ENCODE peak calls at places on chromosomes 6 and 20, in seven cellular contexts. X is GM13977, A is MM.1S, J is Calu3, D is neural crest cell, B is bronchial epithelial cell, N is HFF-Myc. K is an unnamed sample.

GRCh38 chr6:13260116-13260598 is 68.2 kb downstream of the TBC1D7 start:
- DNase-seq in X (no peak), A (no peak), J (no peak), D (no peak), B (no peak), N (no peak), K (no peak)

GRCh38 chr6:159117031-159117430 is 52.2 kb upstream of the FNDC1 start:
- DNase-seq in X (no peak), A (no peak), J (no peak), D (no peak), B (peak), N (no peak), K (no peak)

GRCh38 chr20:39066464-39066863 is 104.3 kb downstream of the DHX35 start:
- DNase-seq in X (no peak), A (no peak), J (no peak), D (peak), B (no peak), N (no peak), K (no peak)

GRCh38 chr6:1068068-1068467 is 243.8 kb upstream of the FOXQ1 start:
- DNase-seq in X (no peak), A (no peak), J (no peak), D (no peak), B (peak), N (no peak), K (no peak)

GRCh38 chr20:59222982-59223610 is 59.5 kb downstream of the ZNF831 start:
- DNase-seq in X (no peak), A (no peak), J (no peak), D (peak), B (no peak), N (no peak), K (no peak)

GRCh38 chr20:2619961-2620595 is 32.4 kb upstream of the NOP56 start:
- DNase-seq in X (no peak), A (no peak), J (no peak), D (no peak), B (peak), N (no peak), K (no peak)

GRCh38 chr6:170212051-170212756 is 78.7 kb downstream of the DLL1 start:
- DNase-seq in X (peak), A (no peak), J (no peak), D (no peak), B (no peak), N (no peak), K (no peak)

GRCh38 chr6:129663531-129663930 is 46.4 kb downstream of the ARHGAP18 start:
- DNase-seq in X (no peak), A (no peak), J (no peak), D (no peak), B (no peak), N (no peak), K (no peak)

GRCh38 chr6:35260642-35261570 is 1.4 kb downstream of the ZNF76 start:
- DNase-seq in X (no peak), A (no peak), J (no peak), D (no peak), B (no peak), N (no peak), K (no peak)

GRCh38 chr6:154783229-154783628 is 50.0 kb downstream of the SCAF8 start:
- DNase-seq in X (no peak), A (no peak), J (no peak), D (no peak), B (no peak), N (no peak), K (no peak)

GRCh38 chr6:36104836-36105235 is 25.5 kb upstream of the MAPK13 start:
- DNase-seq in X (no peak), A (no peak), J (no peak), D (no peak), B (no peak), N (no peak), K (no peak)

GRCh38 chr6:5188646-5189045 is 72.1 kb downstream of the LYRM4 start:
- DNase-seq in X (no peak), A (no peak), J (no peak), D (no peak), B (no peak), N (no peak), K (no peak)

GRCh38 chr6:108080010-108080780 is 5.7 kb upstream of the OSTM1 start:
- DNase-seq in X (no peak), A (no peak), J (peak), D (no peak), B (no peak), N (no peak), K (no peak)

GRCh38 chr6:144897441-144897921 is 612.3 kb downstream of the UTRN start:
- DNase-seq in X (no peak), A (no peak), J (peak), D (no peak), B (peak), N (peak), K (no peak)

GRCh38 chr20:5784735-5785134 is 34.5 kb downstream of the SHLD1 start:
- DNase-seq in X (no peak), A (no peak), J (no peak), D (no peak), B (no peak), N (no peak), K (no peak)

GRCh38 chr20:63163596-63164560 is 52.1 kb downstream of the YTHDF1 start:
- DNase-seq in X (no peak), A (no peak), J (no peak), D (peak), B (no peak), N (no peak), K (no peak)

GRCh38 chr6:13068558-13069210 is 259.7 kb downstream of the TBC1D7 start:
- DNase-seq in X (no peak), A (peak), J (no peak), D (no peak), B (no peak), N (peak), K (no peak)

GRCh38 chr6:56902551-56903464 is 52.1 kb upstream of the BEND6 start:
- DNase-seq in X (peak), A (peak), J (no peak), D (no peak), B (peak), N (no peak), K (peak)

GRCh38 chr6:161211380-161212035 is 62.4 kb downstream of the AGPAT4 start:
- DNase-seq in X (no peak), A (no peak), J (no peak), D (no peak), B (no peak), N (no peak), K (no peak)

GRCh38 chr6:42441059-42441471 is 10.7 kb downstream of the TRERF1 start:
- DNase-seq in X (no peak), A (no peak), J (no peak), D (no peak), B (no peak), N (no peak), K (no peak)

GRCh38 chr20:63009988-63010769 is 3.4 kb upstream of the BHLHE23 start:
- DNase-seq in X (peak), A (peak), J (no peak), D (no peak), B (peak), N (no peak), K (peak)

GRCh38 chr6:122717350-122717749 is 62.2 kb upstream of the FABP7 start:
- DNase-seq in X (no peak), A (no peak), J (no peak), D (no peak), B (no peak), N (no peak), K (no peak)

GRCh38 chr6:34544776-34545471 is 11.2 kb downstream of the SPDEF start:
- DNase-seq in X (no peak), A (no peak), J (no peak), D (no peak), B (no peak), N (no peak), K (no peak)

GRCh38 chr6:167580512-167580911 is 246.2 kb upstream of the AFDN start:
- DNase-seq in X (no peak), A (no peak), J (no peak), D (no peak), B (no peak), N (no peak), K (no peak)

GRCh38 chr6:149190228-149190831 is 127.2 kb upstream of the TAB2 start:
- DNase-seq in X (no peak), A (peak), J (peak), D (no peak), B (peak), N (no peak), K (no peak)

GRCh38 chr6:33983109-33983475 is 162.8 kb downstream of the GRM4 start:
- DNase-seq in X (no peak), A (peak), J (peak), D (no peak), B (peak), N (no peak), K (no peak)

GRCh38 chr20:37501940-37502339 is 19.1 kb upstream of the NNAT start:
- DNase-seq in X (no peak), A (no peak), J (no peak), D (no peak), B (no peak), N (no peak), K (no peak)

GRCh38 chr6:7409740-7410139 is 20.1 kb downstream of the RIOK1 start:
- DNase-seq in X (no peak), A (no peak), J (no peak), D (no peak), B (no peak), N (no peak), K (no peak)

GRCh38 chr6:33433560-33434191 is 13.8 kb downstream of the SYNGAP1 start:
- DNase-seq in X (no peak), A (no peak), J (no peak), D (no peak), B (no peak), N (no peak), K (no peak)

GRCh38 chr6:28209753-28210535 is 15.1 kb upstream of the ZSCAN9 start:
- DNase-seq in X (no peak), A (no peak), J (no peak), D (no peak), B (peak), N (no peak), K (no peak)

GRCh38 chr6:28215425-28215824 is 9.7 kb upstream of the ZSCAN9 start:
- DNase-seq in X (no peak), A (no peak), J (no peak), D (no peak), B (no peak), N (no peak), K (no peak)

GRCh38 chr6:28211840-28212509 is 13.1 kb upstream of the ZSCAN9 start:
- DNase-seq in X (no peak), A (no peak), J (peak), D (no peak), B (no peak), N (no peak), K (peak)

GRCh38 chr6:28213213-28213523 is 11.9 kb upstream of the ZSCAN9 start:
- DNase-seq in X (no peak), A (no peak), J (no peak), D (no peak), B (no peak), N (no peak), K (no peak)

DNA sequence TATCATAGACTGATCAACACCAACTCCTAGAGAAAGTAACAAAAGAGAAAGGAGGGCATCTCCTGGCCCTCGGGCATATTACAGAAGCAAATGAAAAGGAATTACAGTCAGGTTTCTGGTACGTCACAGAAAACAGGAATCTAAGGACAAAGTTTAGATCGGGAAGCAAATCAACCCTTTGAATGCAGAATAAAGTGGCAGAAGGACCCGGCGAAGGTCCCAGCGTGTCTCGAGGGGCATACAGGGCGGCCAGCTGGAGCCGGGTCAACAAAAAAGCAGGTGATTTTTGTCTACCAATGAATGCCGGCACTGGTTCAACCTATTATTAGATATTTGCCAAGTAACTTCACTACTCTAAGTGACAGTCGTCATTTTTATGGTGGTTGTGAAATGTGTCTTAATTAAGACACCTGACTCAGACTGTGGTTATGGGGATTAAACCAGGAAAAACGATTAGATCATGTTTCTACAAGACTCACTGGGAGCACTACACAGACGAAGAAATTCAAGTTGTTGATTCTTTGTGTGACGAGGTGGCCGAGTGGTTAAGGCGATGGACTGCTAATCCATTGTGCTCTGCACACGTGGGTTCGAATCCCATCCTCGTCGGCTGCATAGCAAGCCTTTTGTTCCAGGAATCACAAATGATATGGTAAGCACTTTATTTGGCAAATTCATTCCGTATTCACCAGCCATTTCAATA is 12.4 kb upstream of the ZSCAN9 start:
- DNase-seq in X (peak), A (peak), J (peak), D (peak), B (peak), N (peak), K (peak)
- TF ChIP-seq CTCF in X (peak), A (peak), J (no peak), D (no peak), B (no peak), N (peak), K (peak)

GRCh38 chr6:111416529-111416928 is 66.5 kb downstream of the REV3L start:
- DNase-seq in X (no peak), A (no peak), J (no peak), D (no peak), B (no peak), N (no peak), K (no peak)

GRCh38 chr6:111411978-111412574 is 70.9 kb downstream of the REV3L start:
- DNase-seq in X (no peak), A (no peak), J (no peak), D (no peak), B (no peak), N (no peak), K (no peak)

GRCh38 chr6:111417181-111417585 is 65.8 kb downstream of the REV3L start:
- DNase-seq in X (no peak), A (no peak), J (no peak), D (no peak), B (no peak), N (no peak), K (no peak)

GRCh38 chr6:111411046-111411445 is 72.0 kb downstream of the REV3L start:
- DNase-seq in X (no peak), A (no peak), J (no peak), D (no peak), B (no peak), N (no peak), K (no peak)

GRCh38 chr6:111414373-111414772 is 68.6 kb downstream of the REV3L start:
- DNase-seq in X (no peak), A (no peak), J (no peak), D (no peak), B (no peak), N (no peak), K (no peak)
- TF ChIP-seq CTCF in X (no peak), A (no peak), J (no peak), D (no peak), B (no peak), N (no peak), K (no peak)

GRCh38 chr6:147970970-147971369 is 371.7 kb upstream of the SASH1 start:
- DNase-seq in X (no peak), A (no peak), J (no peak), D (no peak), B (peak), N (no peak), K (no peak)
- TF ChIP-seq CTCF in X (peak), A (no peak), J (no peak), D (peak), B (peak), N (peak), K (no peak)

GRCh38 chr20:15396026-15396425 is 1058.6 kb upstream of the FLRT3 start:
- DNase-seq in X (no peak), A (no peak), J (no peak), D (no peak), B (peak), N (no peak), K (no peak)
- TF ChIP-seq CTCF in X (no peak), A (no peak), J (no peak), D (no peak), B (no peak), N (no peak), K (no peak)

DNA sequence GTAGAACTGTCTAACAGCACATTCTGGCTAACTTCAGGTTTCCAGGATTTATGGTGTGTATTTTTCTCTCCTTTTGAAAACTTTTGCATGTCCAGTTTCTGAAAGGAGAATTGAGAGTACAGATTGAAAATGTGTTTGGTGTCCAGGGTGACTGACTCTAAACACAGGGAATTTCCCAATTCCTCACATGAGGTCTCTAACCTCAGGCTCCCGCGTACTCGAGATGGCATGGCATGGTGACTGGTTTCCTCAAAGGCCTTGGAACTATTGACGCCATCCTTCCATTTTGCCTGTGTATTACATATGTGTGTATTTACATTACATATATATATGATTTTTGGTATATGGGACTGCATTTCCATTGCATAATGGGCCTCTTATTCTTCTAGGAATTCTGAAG is 52.5 kb downstream of the PRND start:
- DNase-seq in X (no peak), A (no peak), J (no peak), D (no peak), B (no peak), N (no peak), K (no peak)
- TF ChIP-seq CTCF in X (no peak), A (no peak), J (no peak), D (no peak), B (no peak), N (no peak), K (no peak)

GRCh38 chr6:131265939-131266338 is 130.7 kb downstream of the AKAP7 start:
- DNase-seq in X (no peak), A (no peak), J (no peak), D (no peak), B (no peak), N (no peak), K (no peak)

GRCh38 chr6:131258010-131258652 is 122.9 kb downstream of the AKAP7 start:
- DNase-seq in X (no peak), A (no peak), J (no peak), D (no peak), B (peak), N (no peak), K (no peak)

GRCh38 chr6:131258816-131259476 is 123.7 kb downstream of the AKAP7 start:
- DNase-seq in X (no peak), A (no peak), J (peak), D (no peak), B (peak), N (no peak), K (no peak)

GRCh38 chr6:131257104-131257503 is 121.8 kb downstream of the AKAP7 start:
- DNase-seq in X (no peak), A (no peak), J (no peak), D (no peak), B (no peak), N (no peak), K (no peak)

DNA sequence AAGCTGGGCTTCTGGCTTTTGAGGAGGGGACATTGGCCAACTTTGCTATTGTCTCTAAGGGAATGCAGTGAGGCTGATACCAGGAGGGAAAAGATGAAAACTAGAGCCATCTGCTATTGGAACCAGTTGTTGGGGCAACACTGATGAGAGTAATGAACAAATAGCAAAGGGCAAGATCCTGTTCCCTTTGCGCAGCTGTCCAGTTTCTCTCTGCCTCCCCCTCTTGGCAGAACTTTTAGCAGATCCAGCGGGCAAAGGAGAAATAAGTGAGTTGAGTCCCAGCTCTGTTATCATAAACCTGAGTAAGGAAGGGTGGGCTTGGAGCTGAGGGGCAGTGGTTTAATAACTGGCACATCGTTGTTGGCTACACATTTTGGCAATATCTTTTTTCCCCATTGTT is 126.8 kb downstream of the AKAP7 start:
- DNase-seq in X (no peak), A (no peak), J (no peak), D (no peak), B (no peak), N (no peak), K (no peak)
- TF ChIP-seq CTCF in X (no peak), A (no peak), J (peak), D (no peak), B (no peak), N (peak), K (no peak)